ENCODE peak calls at places on chromosomes 4 and X, in six cellular contexts. One of them, this sample, is unnamed.

GRCh38 chrX:30513284-30513683 is 64.3 kb downstream of the TASL start:
- DNase-seq in fibroblast of mammary gland: peak
- DNase-seq in OCI-LY7: peak
- DNase-seq in astrocyte of the cerebellum: no peak
- DNase-seq in GM13976: no peak
- DNase-seq in lower lobe of right lung: no peak
- DNase-seq in this sample: no peak

GRCh38 chr4:2793920-2794706 is 1.2 kb downstream of the SH3BP2 start:
- DNase-seq in fibroblast of mammary gland: no peak
- DNase-seq in OCI-LY7: no peak
- DNase-seq in astrocyte of the cerebellum: no peak
- DNase-seq in GM13976: no peak
- DNase-seq in lower lobe of right lung: peak
- DNase-seq in this sample: no peak

GRCh38 chrX:38117485-38117884 is 103.2 kb downstream of the SRPX start:
- DNase-seq in fibroblast of mammary gland: peak
- DNase-seq in OCI-LY7: no peak
- DNase-seq in astrocyte of the cerebellum: peak
- DNase-seq in GM13976: no peak
- DNase-seq in lower lobe of right lung: no peak
- DNase-seq in this sample: no peak

GRCh38 chr4:145299380-145300076 is 119.1 kb upstream of the OTUD4 start:
- DNase-seq in fibroblast of mammary gland: peak
- DNase-seq in OCI-LY7: peak
- DNase-seq in astrocyte of the cerebellum: no peak
- DNase-seq in GM13976: peak
- DNase-seq in lower lobe of right lung: no peak
- DNase-seq in this sample: no peak

GRCh38 chr4:94880976-94881375 is 123.2 kb downstream of the BMPR1B start:
- DNase-seq in fibroblast of mammary gland: peak
- DNase-seq in OCI-LY7: no peak
- DNase-seq in astrocyte of the cerebellum: no peak
- DNase-seq in GM13976: no peak
- DNase-seq in lower lobe of right lung: no peak
- DNase-seq in this sample: no peak

GRCh38 chr4:8728536-8729407 is 136.2 kb downstream of the CPZ start:
- DNase-seq in fibroblast of mammary gland: no peak
- DNase-seq in OCI-LY7: no peak
- DNase-seq in astrocyte of the cerebellum: no peak
- DNase-seq in GM13976: no peak
- DNase-seq in lower lobe of right lung: peak
- DNase-seq in this sample: no peak

GRCh38 chr4:6169239-6169638 is 31.1 kb downstream of the JAKMIP1 start:
- DNase-seq in fibroblast of mammary gland: no peak
- DNase-seq in OCI-LY7: no peak
- DNase-seq in astrocyte of the cerebellum: no peak
- DNase-seq in GM13976: no peak
- DNase-seq in lower lobe of right lung: no peak
- DNase-seq in this sample: no peak

GRCh38 chrX:41921492-41922124 is 1.7 kb downstream of the CASK start:
- DNase-seq in fibroblast of mammary gland: peak
- DNase-seq in OCI-LY7: peak
- DNase-seq in astrocyte of the cerebellum: no peak
- DNase-seq in GM13976: peak
- DNase-seq in lower lobe of right lung: no peak
- DNase-seq in this sample: no peak

GRCh38 chr4:10164877-10165283 is 48.3 kb upstream of the WDR1 start:
- DNase-seq in fibroblast of mammary gland: peak
- DNase-seq in OCI-LY7: no peak
- DNase-seq in astrocyte of the cerebellum: no peak
- DNase-seq in GM13976: peak
- DNase-seq in lower lobe of right lung: no peak
- DNase-seq in this sample: no peak

GRCh38 chrX:105821471-105822081 is 763 bp upstream of the NRK start:
- DNase-seq in fibroblast of mammary gland: no peak
- DNase-seq in OCI-LY7: no peak
- DNase-seq in astrocyte of the cerebellum: peak
- DNase-seq in GM13976: no peak
- DNase-seq in lower lobe of right lung: peak
- DNase-seq in this sample: peak

GRCh38 chr4:79686976-79687375 is 278.9 kb upstream of the GK2 start:
- DNase-seq in fibroblast of mammary gland: no peak
- DNase-seq in OCI-LY7: no peak
- DNase-seq in astrocyte of the cerebellum: no peak
- DNase-seq in GM13976: no peak
- DNase-seq in lower lobe of right lung: no peak
- DNase-seq in this sample: no peak

GRCh38 chr4:2338754-2339457 is 77.0 kb upstream of the MXD4 start:
- DNase-seq in fibroblast of mammary gland: no peak
- DNase-seq in OCI-LY7: no peak
- DNase-seq in astrocyte of the cerebellum: no peak
- DNase-seq in GM13976: no peak
- DNase-seq in lower lobe of right lung: no peak
- DNase-seq in this sample: no peak

GRCh38 chrX:11296051-11296450 is 2.8 kb downstream of the AMELX start:
- DNase-seq in fibroblast of mammary gland: no peak
- DNase-seq in OCI-LY7: no peak
- DNase-seq in astrocyte of the cerebellum: no peak
- DNase-seq in GM13976: no peak
- DNase-seq in lower lobe of right lung: no peak
- DNase-seq in this sample: no peak

GRCh38 chr4:187995322-187996207 is at the start of gene ZFP42:
- DNase-seq in fibroblast of mammary gland: no peak
- DNase-seq in OCI-LY7: no peak
- DNase-seq in astrocyte of the cerebellum: no peak
- DNase-seq in GM13976: no peak
- DNase-seq in lower lobe of right lung: no peak
- DNase-seq in this sample: no peak

GRCh38 chr4:141636771-141637460 is 533 bp downstream of the IL15 start:
- DNase-seq in fibroblast of mammary gland: peak
- DNase-seq in OCI-LY7: no peak
- DNase-seq in astrocyte of the cerebellum: no peak
- DNase-seq in GM13976: peak
- DNase-seq in lower lobe of right lung: peak
- DNase-seq in this sample: no peak

GRCh38 chrX:8639949-8640348 is 92.0 kb downstream of the ANOS1 start:
- DNase-seq in fibroblast of mammary gland: no peak
- DNase-seq in OCI-LY7: no peak
- DNase-seq in astrocyte of the cerebellum: no peak
- DNase-seq in GM13976: no peak
- DNase-seq in lower lobe of right lung: no peak
- DNase-seq in this sample: no peak

GRCh38 chr4:66693694-66694093 is 851.6 kb downstream of the CENPC start:
- DNase-seq in fibroblast of mammary gland: no peak
- DNase-seq in OCI-LY7: no peak
- DNase-seq in astrocyte of the cerebellum: no peak
- DNase-seq in GM13976: no peak
- DNase-seq in lower lobe of right lung: no peak
- DNase-seq in this sample: no peak

GRCh38 chr4:186158021-186158859 is 33.1 kb upstream of the CYP4V2 start:
- DNase-seq in fibroblast of mammary gland: no peak
- DNase-seq in OCI-LY7: no peak
- DNase-seq in astrocyte of the cerebellum: no peak
- DNase-seq in GM13976: no peak
- DNase-seq in lower lobe of right lung: no peak
- DNase-seq in this sample: no peak

DNA sequence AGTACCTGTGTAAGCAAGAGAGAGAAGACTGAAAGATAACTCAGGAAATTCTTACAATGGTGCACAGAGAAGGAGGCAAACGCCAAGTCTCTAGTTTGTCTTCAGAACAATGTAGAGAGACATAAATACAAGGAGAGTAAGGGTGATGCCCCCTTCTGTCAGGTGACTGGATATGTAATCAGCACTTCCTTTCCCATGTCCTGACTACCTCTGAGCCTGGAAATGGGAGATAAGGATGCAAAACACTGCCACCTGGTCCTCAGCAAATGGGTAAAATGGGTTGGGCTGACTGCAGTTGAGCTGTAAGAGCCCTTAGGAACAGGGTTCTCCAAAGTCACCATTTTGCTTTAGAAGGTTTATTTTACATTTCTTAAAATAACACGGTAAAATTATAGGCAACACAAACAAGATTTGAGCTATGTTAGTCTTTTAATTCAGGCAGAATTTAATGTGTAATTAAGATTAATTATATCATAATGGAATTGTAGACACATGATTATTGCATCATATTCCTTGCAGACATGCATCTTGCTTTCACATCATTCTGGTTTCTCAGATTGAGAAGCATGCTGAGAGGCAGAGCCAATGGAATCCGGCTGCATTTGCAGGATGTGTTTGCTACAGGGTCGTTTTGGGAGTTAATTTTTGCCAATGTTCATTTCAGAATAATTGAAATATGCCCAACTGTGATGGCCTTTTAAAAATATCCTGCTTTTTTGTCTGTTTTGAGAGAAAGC is 37.2 kb upstream of the ARX start:
- DNase-seq in fibroblast of mammary gland: no peak
- DNase-seq in OCI-LY7: no peak
- DNase-seq in astrocyte of the cerebellum: no peak
- DNase-seq in GM13976: no peak
- DNase-seq in lower lobe of right lung: no peak
- DNase-seq in this sample: no peak
- TF ChIP-seq CTCF in fibroblast of mammary gland: no peak
- TF ChIP-seq CTCF in OCI-LY7: no peak
- TF ChIP-seq CTCF in astrocyte of the cerebellum: no peak
- TF ChIP-seq CTCF in GM13976: no peak
- TF ChIP-seq CTCF in lower lobe of right lung: no peak
- TF ChIP-seq CTCF in this sample: no peak

DNA sequence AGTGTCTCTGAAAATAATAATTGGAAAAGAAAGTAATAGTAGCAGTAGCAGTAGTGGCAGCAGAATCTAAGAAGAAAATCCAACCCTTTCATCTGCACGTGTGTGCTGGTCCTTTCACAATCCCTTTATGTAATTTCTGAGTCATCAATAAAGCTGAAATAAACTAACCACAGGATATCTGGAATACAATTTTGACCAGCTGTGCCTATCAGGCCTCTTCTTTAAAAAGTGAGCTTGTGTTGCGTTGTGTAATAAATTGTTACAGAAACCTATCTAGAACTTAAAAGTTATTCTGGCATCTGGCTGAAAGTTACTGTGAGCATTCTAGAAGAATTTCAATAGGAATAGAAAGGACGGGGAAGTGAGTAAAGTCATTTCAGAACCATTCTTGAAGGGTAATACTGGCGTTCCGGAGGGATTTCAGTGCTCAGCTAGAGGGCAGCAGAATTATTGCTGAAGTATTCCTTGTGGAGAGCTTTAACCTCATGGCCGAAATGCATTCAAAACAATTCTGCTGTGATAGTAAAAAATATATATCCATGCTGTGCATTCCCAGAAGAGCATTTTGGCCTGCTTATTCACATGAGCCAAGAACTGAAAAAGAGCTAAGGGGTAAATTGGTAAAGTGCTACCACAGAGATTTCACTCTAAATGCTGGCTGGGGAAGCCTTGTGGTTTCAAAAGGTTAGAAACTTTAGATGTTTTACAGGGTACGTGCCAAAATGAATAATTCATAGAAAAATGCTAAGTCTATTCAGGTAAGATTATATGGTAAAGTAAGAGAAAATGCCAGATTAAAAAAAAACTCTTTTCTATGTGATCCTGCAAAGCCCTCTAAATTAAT is 260.6 kb downstream of the NKX6-1 start:
- DNase-seq in fibroblast of mammary gland: peak
- DNase-seq in OCI-LY7: no peak
- DNase-seq in astrocyte of the cerebellum: peak
- DNase-seq in GM13976: no peak
- DNase-seq in lower lobe of right lung: no peak
- DNase-seq in this sample: no peak
- TF ChIP-seq CTCF in fibroblast of mammary gland: peak
- TF ChIP-seq CTCF in OCI-LY7: no peak
- TF ChIP-seq CTCF in astrocyte of the cerebellum: peak
- TF ChIP-seq CTCF in GM13976: no peak
- TF ChIP-seq CTCF in lower lobe of right lung: no peak
- TF ChIP-seq CTCF in this sample: no peak

GRCh38 chr4:54215379-54216072 is 13.6 kb upstream of the PDGFRA start:
- DNase-seq in fibroblast of mammary gland: peak
- DNase-seq in OCI-LY7: no peak
- DNase-seq in astrocyte of the cerebellum: no peak
- DNase-seq in GM13976: no peak
- DNase-seq in lower lobe of right lung: no peak
- DNase-seq in this sample: no peak
- TF ChIP-seq CTCF in fibroblast of mammary gland: no peak
- TF ChIP-seq CTCF in OCI-LY7: no peak
- TF ChIP-seq CTCF in astrocyte of the cerebellum: no peak
- TF ChIP-seq CTCF in GM13976: no peak
- TF ChIP-seq CTCF in lower lobe of right lung: no peak
- TF ChIP-seq CTCF in this sample: no peak

GRCh38 chr4:146582864-146583263 is 55.8 kb upstream of the POU4F2 start:
- DNase-seq in fibroblast of mammary gland: peak
- DNase-seq in OCI-LY7: no peak
- DNase-seq in astrocyte of the cerebellum: no peak
- DNase-seq in GM13976: no peak
- DNase-seq in lower lobe of right lung: no peak
- DNase-seq in this sample: no peak
- TF ChIP-seq CTCF in fibroblast of mammary gland: no peak
- TF ChIP-seq CTCF in OCI-LY7: peak
- TF ChIP-seq CTCF in astrocyte of the cerebellum: no peak
- TF ChIP-seq CTCF in GM13976: no peak
- TF ChIP-seq CTCF in lower lobe of right lung: no peak
- TF ChIP-seq CTCF in this sample: no peak

GRCh38 chrX:111869639-111870034 is 6.3 kb upstream of the TRPC5OS start:
- DNase-seq in fibroblast of mammary gland: peak
- DNase-seq in OCI-LY7: peak
- DNase-seq in astrocyte of the cerebellum: peak
- DNase-seq in GM13976: peak
- DNase-seq in lower lobe of right lung: no peak
- DNase-seq in this sample: no peak
- TF ChIP-seq CTCF in fibroblast of mammary gland: peak
- TF ChIP-seq CTCF in OCI-LY7: peak
- TF ChIP-seq CTCF in astrocyte of the cerebellum: peak
- TF ChIP-seq CTCF in GM13976: peak
- TF ChIP-seq CTCF in lower lobe of right lung: peak
- TF ChIP-seq CTCF in this sample: peak

This sample was measured in kidney epithelial cell.